ENCODE peak calls at places on chromosomes 11 and 22, in eight cellular contexts. H is stomach, M is sigmoid colon, Q is cardiac muscle cell, W is A673, T is fibroblast of lung, E is upper lobe of right lung, N is MM.1S. G is an unnamed sample.

GRCh38 chr11:36056160-36056751 is 112.4 kb downstream of the LDLRAD3 start:
- DNase-seq in H (no peak), M (no peak), Q (peak; percentile 78), W (peak; percentile 87), T (peak; percentile 55), E (no peak), N (no peak), G (no peak)

GRCh38 chr22:45162531-45162930 is 1.2 kb upstream of the NUP50 start:
- DNase-seq in H (peak; percentile 37), M (no peak), Q (no peak), W (no peak), T (peak; percentile 9), E (no peak), N (no peak), G (no peak)

GRCh38 chr22:46659791-46660186 is 39.6 kb downstream of the GRAMD4 start:
- DNase-seq in H (no peak), M (no peak), Q (no peak), W (no peak), T (no peak), E (no peak), N (no peak), G (no peak)

GRCh38 chr22:27385261-27385998 is 416.1 kb downstream of the MN1 start:
- DNase-seq in H (no peak), M (no peak), Q (no peak), W (no peak), T (no peak), E (no peak), N (no peak), G (no peak)

GRCh38 chr11:46977038-46977818 is 40.7 kb downstream of the CSTPP1 start:
- DNase-seq in H (no peak), M (no peak), Q (peak; percentile 27), W (peak; percentile 84), T (no peak), E (no peak), N (no peak), G (no peak)

GRCh38 chr11:16403851-16404250 is 47.5 kb upstream of the SOX6 start:
- DNase-seq in H (no peak), M (no peak), Q (no peak), W (no peak), T (no peak), E (no peak), N (no peak), G (no peak)

GRCh38 chr22:44714703-44715350 is 12.8 kb downstream of the PRR5 start:
- DNase-seq in H (no peak), M (no peak), Q (no peak), W (no peak), T (no peak), E (no peak), N (no peak), G (no peak)

GRCh38 chr22:45885941-45886395 is 91.0 kb downstream of the WNT7B start:
- DNase-seq in H (no peak), M (peak; percentile 48), Q (no peak), W (no peak), T (no peak), E (peak; percentile 57), N (no peak), G (no peak)

GRCh38 chr22:17380711-17381087 is 11.4 kb downstream of the CECR2 start:
- DNase-seq in H (no peak), M (no peak), Q (no peak), W (no peak), T (no peak), E (no peak), N (no peak), G (no peak)

GRCh38 chr11:59368238-59369022 is 9.7 kb downstream of the OR5AN1 start:
- DNase-seq in H (no peak), M (no peak), Q (no peak), W (no peak), T (no peak), E (no peak), N (peak; percentile 90), G (no peak)

GRCh38 chr11:1503708-1504104 is 17.1 kb upstream of the MOB2 start:
- DNase-seq in H (peak; percentile 59), M (no peak), Q (no peak), W (no peak), T (no peak), E (peak; percentile 76), N (no peak), G (no peak)

GRCh38 chr22:46663001-46663400 is 42.8 kb downstream of the GRAMD4 start:
- DNase-seq in H (no peak), M (no peak), Q (no peak), W (no peak), T (no peak), E (no peak), N (no peak), G (no peak)

GRCh38 chr11:78562398-78562797 is 12.3 kb downstream of the NARS2 start:
- DNase-seq in H (no peak), M (no peak), Q (peak; percentile 71), W (peak; percentile 24), T (peak; percentile 70), E (no peak), N (no peak), G (no peak)

GRCh38 chr22:46706060-46706459 is 32.0 kb downstream of the CERK start:
- DNase-seq in H (no peak), M (no peak), Q (no peak), W (no peak), T (no peak), E (no peak), N (no peak), G (no peak)

GRCh38 chr22:22348127-22348814 is 103.7 kb downstream of the VPREB1 start:
- DNase-seq in H (no peak), M (no peak), Q (no peak), W (peak; percentile 24), T (no peak), E (no peak), N (peak; percentile 46), G (peak; percentile 25)

GRCh38 chr11:107468596-107468995 is 11.0 kb upstream of the CWF19L2 start:
- DNase-seq in H (no peak), M (no peak), Q (peak; percentile 59), W (peak; percentile 69), T (peak; percentile 49), E (no peak), N (no peak), G (no peak)

GRCh38 chr22:45310331-45311032 is 748 bp downstream of the FAM118A start:
- DNase-seq in H (no peak), M (peak; percentile 76), Q (no peak), W (peak; percentile 26), T (no peak), E (no peak), N (no peak), G (no peak)

GRCh38 chr11:33802414-33802950 is 28.2 kb upstream of the FBXO3 start:
- DNase-seq in H (peak; percentile 58), M (peak; percentile 74), Q (peak; percentile 89), W (peak; percentile 98), T (peak; percentile 88), E (no peak), N (peak; percentile 46), G (no peak)

GRCh38 chr11:15826826-15827225 is 529.5 kb downstream of the SOX6 start:
- DNase-seq in H (no peak), M (no peak), Q (peak; percentile 71), W (peak; percentile 83), T (peak; percentile 22), E (peak; percentile 67), N (peak; percentile 31), G (no peak)

GRCh38 chr11:2933376-2934056 is 4.3 kb upstream of the PHLDA2 start:
- DNase-seq in H (peak; percentile 84), M (peak; percentile 81), Q (peak; percentile 70), W (peak; percentile 47), T (peak; percentile 82), E (peak; percentile 94), N (peak; percentile 87), G (peak; percentile 49)
- H3K27ac ChIP-seq in H (peak overlapping the region; percentile 78), M (no peak overlapping the region), Q (no peak overlapping the region), W (no peak overlapping the region), T (peak overlapping the region; percentile 45), E (no peak overlapping the region), N (peak overlapping the region; percentile 81), G (peak overlapping the region; percentile 41)

DNA sequence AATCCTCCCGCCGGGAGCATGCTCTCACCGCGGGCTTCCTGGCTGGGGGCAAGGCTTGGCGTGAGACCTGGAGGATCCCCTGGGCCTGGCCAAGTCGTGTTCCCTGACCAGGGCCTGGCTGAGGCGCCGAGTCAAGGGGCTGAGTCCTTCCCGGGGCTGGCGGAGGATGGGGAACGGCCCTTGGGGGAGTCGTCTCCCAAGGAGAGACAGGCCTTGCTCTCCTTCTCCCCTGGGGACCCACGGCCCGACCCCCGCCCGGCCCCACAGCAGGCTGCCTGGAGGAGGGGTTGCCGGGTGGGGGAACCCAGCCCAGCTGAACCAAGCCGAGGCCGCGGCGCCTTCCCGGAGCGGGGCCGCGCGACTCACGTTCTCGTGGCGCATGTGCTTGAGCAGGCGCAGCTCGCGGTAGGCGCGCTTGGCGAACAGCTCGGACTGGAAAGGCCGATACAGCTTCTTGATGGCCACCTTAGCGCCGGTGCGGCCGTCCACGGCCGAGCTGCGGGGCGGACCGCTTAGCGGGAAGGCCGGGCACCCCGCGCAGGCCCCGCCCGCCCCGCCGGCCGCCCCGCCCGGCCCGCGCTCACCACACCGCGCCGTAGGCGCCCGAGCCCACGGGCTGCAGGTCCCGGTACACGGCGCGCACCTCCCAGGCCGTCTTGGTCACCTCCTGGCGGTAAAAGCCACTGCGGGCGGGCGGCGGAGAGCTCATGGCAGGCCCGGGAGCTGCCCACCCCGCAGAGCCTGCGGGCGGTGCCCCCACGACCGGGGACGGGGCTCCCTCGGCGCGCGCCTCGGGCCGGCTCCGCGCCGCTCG is 475 bp downstream of the MAPK12 start:
- DNase-seq in H (peak; percentile 51), M (no peak), Q (peak; percentile 76), W (peak; percentile 76), T (peak; percentile 67), E (no peak), N (peak; percentile 54), G (no peak)
- H3K27me3 ChIP-seq in H (peaks cover 21% of the 10 kb centered on the region), M (peaks cover 17% of the 10 kb centered on the region), Q (peaks cover 11% of the 10 kb centered on the region), W (no peaks in the 10 kb centered on the region), T (no peaks in the 10 kb centered on the region), E (peaks cover 15% of the 10 kb centered on the region), N (no peaks in the 10 kb centered on the region), G (no peaks in the 10 kb centered on the region)

GRCh38 chr11:44595006-44595405 is 29.5 kb downstream of the CD82 start:
- DNase-seq in H (no peak), M (no peak), Q (no peak), W (no peak), T (no peak), E (no peak), N (no peak), G (no peak)

GRCh38 chr11:44593194-44593593 is 27.7 kb downstream of the CD82 start:
- DNase-seq in H (no peak), M (peak; percentile 73), Q (no peak), W (no peak), T (no peak), E (no peak), N (no peak), G (no peak)

GRCh38 chr11:44596541-44597276 is 31.2 kb downstream of the CD82 start:
- DNase-seq in H (no peak), M (no peak), Q (no peak), W (no peak), T (no peak), E (no peak), N (peak; percentile 93), G (peak; percentile 84)

GRCh38 chr11:44597358-44598009 is 32.0 kb downstream of the CD82 start:
- DNase-seq in H (no peak), M (no peak), Q (no peak), W (no peak), T (no peak), E (no peak), N (peak; percentile 33), G (no peak)

GRCh38 chr11:44595964-44596381 is 30.5 kb downstream of the CD82 start:
- DNase-seq in H (peak; percentile 71), M (peak; percentile 78), Q (peak; percentile 46), W (no peak), T (peak; percentile 52), E (no peak), N (no peak), G (no peak)
- H3K4me1 ChIP-seq in H (peaks cover 31% of the 10 kb centered on the region), M (peaks cover 68% of the 10 kb centered on the region), Q (peaks cover 17% of the 10 kb centered on the region), W (peaks cover 8% of the 10 kb centered on the region), T (peaks cover 5% of the 10 kb centered on the region), E (peaks cover 51% of the 10 kb centered on the region), N (peaks cover 30% of the 10 kb centered on the region), G (peaks cover 36% of the 10 kb centered on the region)

GRCh38 chr11:4190098-4190497 is 95.5 kb downstream of the RRM1 start:
- DNase-seq in H (no peak), M (no peak), Q (no peak), W (no peak), T (no peak), E (no peak), N (no peak), G (no peak)
- H3K27ac ChIP-seq in H (no peak overlapping the region), M (no peak overlapping the region), Q (no peak overlapping the region), W (no peak overlapping the region), T (no peak overlapping the region), E (no peak overlapping the region), N (no peak overlapping the region), G (no peak overlapping the region)

G was measured in CD4-positive, CD25-positive, alpha-beta regulatory T cell.